ENCODE peak calls at places on chromosomes 16 and 17, in eight cellular contexts. G is mammary epithelial cell, O is IMR-90, T is MM.1S, V is PC-3, H is endodermal cell, Y is GM12878, Z is fibroblast of lung. I is an unnamed sample.
A peak's percentile ranks its signal among the peaks of the same experiment; 100 is the strongest.

GRCh38 chr17:35879748-35880654 is at the start of gene CCL5:
- DNase-seq in G (peak; percentile 49), O (peak; percentile 13), T (peak; percentile 97), V (peak; percentile 7), H (no peak), Y (peak; percentile 84), Z (no peak), I (no peak)

GRCh38 chr17:16325964-16326363 is 27.3 kb downstream of the CENPV start:
- DNase-seq in G (no peak), O (no peak), T (no peak), V (no peak), H (no peak), Y (no peak), Z (no peak), I (no peak)

GRCh38 chr16:85670840-85671239 is 17.9 kb downstream of the GINS2 start:
- DNase-seq in G (no peak), O (no peak), T (no peak), V (no peak), H (no peak), Y (no peak), Z (no peak), I (no peak)

GRCh38 chr16:49023095-49023494 is 258.5 kb downstream of the CBLN1 start:
- DNase-seq in G (peak; percentile 89), O (peak; percentile 39), T (no peak), V (peak; percentile 74), H (no peak), Y (no peak), Z (peak; percentile 86), I (no peak)

GRCh38 chr16:70746708-70747424 is 54.1 kb downstream of the VAC14 start:
- DNase-seq in G (peak; percentile 78), O (peak; percentile 96), T (no peak), V (peak; percentile 94), H (no peak), Y (no peak), Z (peak; percentile 92), I (peak; percentile 89)

GRCh38 chr17:74231846-74232713 is 18.7 kb downstream of the TTYH2 start:
- DNase-seq in G (no peak), O (no peak), T (no peak), V (no peak), H (no peak), Y (no peak), Z (no peak), I (no peak)

GRCh38 chr16:88380099-88380498 is 2.7 kb upstream of the ZNF469 start:
- DNase-seq in G (no peak), O (no peak), T (no peak), V (no peak), H (no peak), Y (no peak), Z (no peak), I (no peak)

GRCh38 chr17:50421308-50422031 is 4.5 kb upstream of the ACSF2 start:
- DNase-seq in G (no peak), O (no peak), T (peak; percentile 49), V (no peak), H (no peak), Y (no peak), Z (no peak), I (peak; percentile 27)

GRCh38 chr16:75481475-75481874 is 13.8 kb downstream of the CHST6 start:
- DNase-seq in G (no peak), O (no peak), T (no peak), V (no peak), H (no peak), Y (no peak), Z (no peak), I (no peak)

GRCh38 chr17:1158879-1159278 is 20.9 kb downstream of the ABR start:
- DNase-seq in G (no peak), O (peak; percentile 84), T (no peak), V (no peak), H (no peak), Y (no peak), Z (peak; percentile 97), I (no peak)

GRCh38 chr16:58499615-58500328 is at the start of gene NDRG4:
- DNase-seq in G (peak; percentile 64), O (peak; percentile 87), T (no peak), V (peak; percentile 86), H (peak; percentile 96), Y (no peak), Z (peak; percentile 93), I (peak; percentile 79)

GRCh38 chr17:81309859-81310839 is 15.0 kb upstream of the SLC38A10 start:
- DNase-seq in G (no peak), O (no peak), T (no peak), V (no peak), H (no peak), Y (no peak), Z (no peak), I (no peak)

GRCh38 chr17:66737524-66737923 is 97.4 kb upstream of the CACNG5 start:
- DNase-seq in G (no peak), O (peak; percentile 49), T (no peak), V (no peak), H (peak; percentile 90), Y (no peak), Z (peak; percentile 61), I (peak; percentile 34)

GRCh38 chr17:45984368-45984767 is 14.7 kb upstream of the STH start:
- DNase-seq in G (no peak), O (no peak), T (no peak), V (no peak), H (no peak), Y (no peak), Z (no peak), I (no peak)

GRCh38 chr17:50938821-50939541 is 72.8 kb upstream of the TOB1 start:
- DNase-seq in G (no peak), O (no peak), T (no peak), V (no peak), H (no peak), Y (no peak), Z (no peak), I (no peak)

GRCh38 chr16:12195296-12195695 is 218.8 kb downstream of the SNX29 start:
- DNase-seq in G (no peak), O (no peak), T (no peak), V (peak; percentile 59), H (no peak), Y (no peak), Z (no peak), I (no peak)

GRCh38 chr17:17723354-17724261 is 42.4 kb downstream of the RAI1 start:
- DNase-seq in G (no peak), O (peak; percentile 90), T (no peak), V (no peak), H (peak; percentile 88), Y (no peak), Z (peak; percentile 92), I (peak; percentile 82)

GRCh38 chr16:29770250-29770929 is 7.7 kb upstream of the ZG16 start:
- DNase-seq in G (no peak), O (no peak), T (no peak), V (no peak), H (no peak), Y (no peak), Z (no peak), I (no peak)

GRCh38 chr17:81484195-81484979 is 28.2 kb downstream of the ACTG1 start:
- DNase-seq in G (peak; percentile 69), O (peak; percentile 71), T (peak; percentile 87), V (peak; percentile 89), H (peak; percentile 99), Y (peak; percentile 17), Z (peak; percentile 69), I (peak; percentile 89)

DNA sequence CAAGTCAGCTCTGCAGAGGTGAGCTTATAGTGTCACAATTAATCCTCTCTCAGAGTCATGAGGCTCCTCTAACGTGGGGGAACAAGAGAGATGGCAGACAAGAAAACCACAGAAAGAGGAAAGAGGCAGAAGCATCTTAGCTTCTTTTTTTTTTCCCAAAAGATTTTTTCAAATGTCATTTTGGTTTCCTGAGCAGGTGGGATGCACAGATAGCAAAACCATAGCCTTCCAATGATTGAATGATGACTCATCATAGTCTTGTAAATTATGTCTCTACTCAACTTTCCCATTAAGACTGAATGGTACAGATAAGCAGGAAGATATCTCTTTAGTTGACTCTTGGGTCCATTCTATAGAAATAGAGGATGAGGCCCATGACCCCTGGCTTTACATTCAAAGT is 162.8 kb upstream of the ZFHX3 start:
- DNase-seq in G (no peak), O (no peak), T (no peak), V (no peak), H (no peak), Y (no peak), Z (no peak), I (no peak)
- H3K9ac ChIP-seq in G (no peak overlapping the region), O (no peak overlapping the region), T (no peak overlapping the region), V (no peak overlapping the region), H (no peak overlapping the region), Y (no peak overlapping the region), Z (no peak overlapping the region), I (no peak overlapping the region)

GRCh38 chr17:59520276-59520675 is 45.1 kb upstream of the DHX40 start:
- DNase-seq in G (no peak), O (no peak), T (no peak), V (no peak), H (no peak), Y (no peak), Z (no peak), I (no peak)
- H3K4me3 ChIP-seq in G (no peak overlapping the region), O (no peak overlapping the region), T (no peak overlapping the region), V (no peak overlapping the region), H (no peak overlapping the region), Y (no peak overlapping the region), Z (no peak overlapping the region), I (no peak overlapping the region)

DNA sequence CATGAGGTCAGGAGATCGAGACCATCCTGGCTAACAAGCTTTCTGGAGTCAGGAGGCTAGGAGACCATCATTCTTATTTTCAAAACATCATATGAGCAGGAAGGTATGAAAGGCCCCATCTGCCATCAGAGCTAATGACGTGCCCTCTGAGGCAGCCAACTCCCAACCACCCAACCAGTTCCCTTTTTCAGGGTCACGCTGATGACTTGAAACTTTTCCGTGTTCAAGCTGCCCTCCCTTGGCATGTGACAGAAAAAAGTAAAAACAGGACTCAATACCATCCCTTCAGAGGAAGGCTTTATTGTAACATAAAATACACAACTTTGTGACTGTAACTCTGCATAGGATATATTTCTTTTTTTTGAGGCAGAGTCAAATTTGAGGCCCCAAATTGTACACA is 4.6 kb upstream of the GHDC start:
- DNase-seq in G (no peak), O (no peak), T (no peak), V (no peak), H (no peak), Y (no peak), Z (no peak), I (no peak)
- H3K9ac ChIP-seq in G (no peak overlapping the region), O (no peak overlapping the region), T (no peak overlapping the region), V (no peak overlapping the region), H (no peak overlapping the region), Y (no peak overlapping the region), Z (no peak overlapping the region), I (no peak overlapping the region)

DNA sequence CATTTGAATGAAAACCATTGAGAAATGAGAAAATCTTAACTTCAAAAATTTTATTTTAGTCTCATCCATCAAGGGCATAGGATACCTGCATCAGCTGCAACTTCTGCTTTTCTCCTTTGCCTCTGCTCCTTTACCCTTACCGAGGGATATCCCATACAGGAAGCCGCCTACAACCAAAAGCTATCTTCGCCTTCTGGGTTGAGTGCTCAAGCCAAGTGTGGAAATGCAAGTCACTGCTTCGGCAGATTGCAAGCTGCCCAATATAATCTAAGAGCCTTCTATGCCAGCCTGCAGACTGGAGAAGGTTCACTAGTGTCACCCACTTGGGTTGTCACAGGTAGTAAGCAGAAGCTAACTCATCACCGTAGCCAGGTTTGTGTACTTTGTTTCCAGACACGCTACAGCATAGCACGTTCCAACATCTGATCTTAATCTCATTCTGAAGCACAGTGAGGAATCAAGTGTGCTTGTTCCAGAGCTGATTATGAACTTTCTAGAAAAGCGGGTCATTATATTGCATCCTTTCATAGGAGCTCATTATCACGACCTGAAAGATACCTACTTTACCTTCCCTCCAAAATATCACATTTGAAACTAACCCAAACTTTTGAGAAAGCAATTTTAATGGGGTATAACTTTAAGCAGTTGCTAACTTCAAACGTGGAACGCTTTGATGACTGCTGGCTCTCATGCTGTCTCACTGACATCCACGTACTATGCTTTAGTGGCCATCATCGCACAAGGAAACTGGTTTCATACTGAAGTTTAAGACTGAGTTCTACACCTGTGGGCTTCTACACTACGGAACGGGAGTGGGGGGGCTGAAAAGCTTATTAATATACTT is 8.0 kb upstream of the UNK start:
- DNase-seq in G (no peak), O (no peak), T (no peak), V (no peak), H (peak; percentile 61), Y (no peak), Z (no peak), I (peak; percentile 33)
- H3K4me3 ChIP-seq in G (peak overlapping the region; percentile 73), O (no peak overlapping the region), T (no peak overlapping the region), V (peak overlapping the region; percentile 81), H (peak overlapping the region; percentile 96), Y (no peak overlapping the region), Z (peak overlapping the region; percentile 98), I (peak overlapping the region; percentile 92)